ENCODE peak calls at places on chromosomes 11 and 22, in ten cellular contexts. Z is A549; F is stimulated activated CD8-positive, alpha-beta memory T cell treated with anti-CD3 and anti-CD28 coated beads, Interleukin-4, amount 100 ng/mL, for 4 hours; A is CD8-positive, alpha-beta memory T cell; G is tibial artery; E is DMS53; Q is skeletal muscle cell; I is endothelial cell; L is GM04504; V is T-helper 1 cell. T is an unnamed sample.

GRCh38 chr11:91790346-91790745 is 434.3 kb upstream of the FAT3 start:
- DNase-seq in A (no peak), F (no peak), V (no peak), E (no peak), Q (peak), G (no peak), Z (no peak), L (no peak), I (no peak), T (no peak)

GRCh38 chr22:28931844-28932561 is 48.6 kb downstream of the ZNRF3 start:
- DNase-seq in Z (no peak), L (no peak), I (no peak), E (peak), F (no peak), A (no peak), G (no peak), Q (no peak), V (no peak), T (no peak)

GRCh38 chr22:41256898-41257260 is 16.1 kb upstream of the CHADL start:
- DNase-seq in L (no peak), V (no peak), E (no peak), F (no peak), Q (no peak), Z (no peak), A (no peak), G (no peak), I (peak), T (no peak)

GRCh38 chr22:43110927-43111623 is 525 bp downstream of the BIK start:
- DNase-seq in F (no peak), V (peak), L (no peak), G (no peak), E (peak), Z (no peak), A (peak), I (no peak), Q (no peak), T (peak)

GRCh38 chr11:106507645-106508306 is 430.3 kb downstream of the AASDHPPT start:
- DNase-seq in Q (no peak), I (no peak), F (no peak), E (no peak), Z (no peak), G (no peak), V (no peak), A (no peak), L (no peak), T (no peak)

GRCh38 chr11:34978236-34979191 is 62.1 kb downstream of the PDHX start:
- DNase-seq in G (no peak), I (no peak), E (no peak), Z (no peak), A (no peak), V (no peak), L (no peak), F (no peak), Q (no peak), T (no peak)

GRCh38 chr11:36069576-36070214 is 125.8 kb downstream of the LDLRAD3 start:
- DNase-seq in Z (no peak), V (no peak), G (no peak), E (peak), L (no peak), Q (no peak), F (no peak), I (peak), A (no peak), T (no peak)

GRCh38 chr11:2781413-2782274 is 81.8 kb upstream of the KCNQ1OT1 start:
- DNase-seq in Q (no peak), E (no peak), I (peak), L (no peak), F (no peak), V (no peak), G (peak), Z (no peak), A (no peak), T (no peak)